ENCODE peak calls at places on chromosomes 3 and 15, in eight cellular contexts. W is HepG2, E is esophagus muscularis mucosa, Y is IMR-90, K is lower leg skin, I is heart left ventricle, P is esophagus squamous epithelium, O is adrenal gland. T is an unnamed sample.

GRCh38 chr3:36248374-36248773 is 131.9 kb upstream of the STAC start:
- DNase-seq in W (no peak), E (no peak), Y (no peak), K (no peak), I (no peak), P (no peak), O (no peak), T (no peak)

GRCh38 chr3:196322-197153 is at the start of gene CHL1:
- DNase-seq in W (no peak), E (no peak), Y (no peak), K (no peak), I (peak; percentile 27), P (no peak), O (no peak), T (no peak)

GRCh38 chr3:178406206-178406605 is 130.0 kb upstream of the KCNMB2 start:
- DNase-seq in W (no peak), E (no peak), Y (no peak), K (no peak), I (no peak), P (no peak), O (no peak), T (no peak)

GRCh38 chr3:123880998-123881561 is 3.1 kb downstream of the MYLK start:
- DNase-seq in W (peak; percentile 40), E (peak; percentile 87), Y (peak; percentile 63), K (no peak), I (no peak), P (no peak), O (no peak), T (peak; percentile 3)

GRCh38 chr3:124246949-124247348 is 255.0 kb upstream of the ROPN1 start:
- DNase-seq in W (peak; percentile 43), E (no peak), Y (peak; percentile 25), K (no peak), I (no peak), P (no peak), O (no peak), T (peak; percentile 23)

GRCh38 chr15:54289590-54290136 is 311.4 kb downstream of the UNC13C start:
- DNase-seq in W (no peak), E (no peak), Y (no peak), K (no peak), I (no peak), P (no peak), O (no peak), T (no peak)

GRCh38 chr3:178404966-178405365 is 131.3 kb upstream of the KCNMB2 start:
- DNase-seq in W (no peak), E (no peak), Y (no peak), K (no peak), I (no peak), P (no peak), O (no peak), T (no peak)

GRCh38 chr15:70471517-70471916 is 291.8 kb downstream of the UACA start:
- DNase-seq in W (no peak), E (no peak), Y (no peak), K (no peak), I (no peak), P (no peak), O (no peak), T (no peak)

GRCh38 chr3:119885746-119886530 is 104.0 kb downstream of the NR1I2 start:
- DNase-seq in W (no peak), E (no peak), Y (no peak), K (no peak), I (no peak), P (no peak), O (no peak), T (no peak)

GRCh38 chr3:4633078-4634004 is 140.2 kb downstream of the ITPR1 start:
- DNase-seq in W (peak; percentile 52), E (no peak), Y (peak; percentile 72), K (no peak), I (no peak), P (no peak), O (no peak), T (peak; percentile 58)

GRCh38 chr3:67781218-67781617 is 126.8 kb upstream of the SUCLG2 start:
- DNase-seq in W (no peak), E (no peak), Y (no peak), K (no peak), I (no peak), P (no peak), O (no peak), T (no peak)

GRCh38 chr3:183151086-183151485 is 11.4 kb downstream of the LAMP3 start:
- DNase-seq in W (no peak), E (no peak), Y (no peak), K (no peak), I (no peak), P (no peak), O (no peak), T (no peak)

GRCh38 chr15:38682363-38682762 is 117.7 kb upstream of the RASGRP1 start:
- DNase-seq in W (no peak), E (no peak), Y (no peak), K (no peak), I (no peak), P (no peak), O (no peak), T (no peak)

DNA sequence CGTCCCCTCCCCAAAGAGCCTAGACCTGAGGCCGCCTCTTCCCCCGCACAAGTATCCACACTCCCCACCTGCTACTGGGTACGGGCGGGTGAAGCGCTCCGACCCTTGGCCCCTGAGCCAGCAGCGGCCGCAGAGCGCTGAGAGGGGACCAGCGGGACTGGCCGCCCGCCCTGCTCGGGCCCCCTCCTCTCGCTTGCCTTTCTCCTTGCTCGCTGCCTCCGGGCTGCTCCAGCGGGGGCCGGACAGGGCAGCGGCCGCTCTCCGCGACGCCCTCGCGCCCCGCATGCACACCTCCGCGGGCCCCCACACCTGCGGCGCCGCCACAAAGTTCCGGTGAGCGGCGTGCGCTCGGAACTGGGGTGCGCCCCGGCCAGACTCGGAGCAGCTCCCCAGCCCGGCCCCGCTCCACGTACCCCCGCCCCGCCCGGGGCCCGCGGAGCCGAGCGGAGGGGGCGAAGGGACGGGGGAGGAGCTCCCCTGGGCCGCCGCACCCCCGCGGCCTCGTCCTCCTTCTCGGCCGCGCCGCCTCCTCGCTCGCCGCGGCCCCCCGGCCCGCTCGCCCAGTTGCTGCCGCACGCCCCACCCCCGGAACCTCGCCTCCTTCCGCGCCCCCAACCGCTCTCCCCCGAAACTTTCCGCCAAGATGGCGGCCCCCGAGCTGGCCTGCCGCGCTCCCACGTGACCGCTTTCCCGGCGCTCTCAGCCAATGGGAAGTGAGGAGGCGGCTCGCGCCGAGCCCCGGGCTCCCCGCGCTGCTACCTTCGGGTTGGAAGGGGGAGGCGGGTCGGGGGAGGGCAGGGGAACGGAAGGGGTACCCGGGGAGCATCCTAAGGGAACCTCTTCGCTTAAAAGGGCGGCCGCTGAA is 704 bp downstream of the DLG1 start:
- DNase-seq in W (peak; percentile 80), E (peak; percentile 96), Y (peak; percentile 82), K (peak; percentile 84), I (peak; percentile 93), P (peak; percentile 23), O (peak; percentile 90), T (peak; percentile 93)
- TF ChIP-seq POLR2A in W (peak; percentile 49), E (no peak), Y (peak; percentile 30), K (no peak), I (peak; percentile 32), P (no peak), O (peak; percentile 11), T (no peak)

DNA sequence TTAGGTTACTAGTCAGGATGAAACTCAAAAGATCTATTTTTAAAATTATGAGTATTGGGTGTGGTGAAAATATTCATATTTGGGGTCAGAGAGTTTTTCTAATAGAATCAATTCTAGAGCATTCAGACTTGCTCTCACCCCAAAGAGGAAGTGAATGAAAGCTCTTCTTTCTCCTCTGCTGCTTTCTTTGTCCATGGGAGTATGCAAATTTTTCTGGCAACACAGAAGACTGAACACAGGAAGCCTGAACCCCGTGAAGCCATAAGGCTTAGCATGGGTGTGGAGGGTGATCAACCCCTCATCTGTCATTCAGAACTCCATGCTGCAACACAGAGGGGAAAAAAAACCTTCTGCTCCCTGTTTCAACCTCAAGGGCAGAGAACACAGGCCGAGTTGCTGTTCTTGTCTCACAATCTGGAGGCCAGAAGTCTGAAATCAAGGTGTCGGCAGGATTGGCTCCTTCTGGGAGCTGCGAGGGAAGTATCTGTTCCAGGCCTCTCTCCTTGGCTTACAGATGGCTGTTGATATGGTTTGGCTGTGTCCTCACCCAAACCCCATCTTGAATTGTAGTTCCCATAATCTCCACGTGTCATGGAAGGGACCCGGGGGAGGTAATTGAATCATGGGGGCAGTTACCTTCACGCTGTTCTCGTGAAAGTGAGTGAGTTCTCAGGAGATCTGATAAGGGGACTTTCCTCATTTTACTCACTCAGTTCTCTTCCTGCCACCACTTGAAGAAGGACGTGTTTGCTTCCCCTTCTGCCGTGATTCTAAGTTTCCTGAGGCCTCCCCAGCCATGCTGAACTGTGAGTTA is 33.7 kb upstream of the CD47 start:
- DNase-seq in W (no peak), E (no peak), Y (no peak), K (no peak), I (no peak), P (no peak), O (no peak), T (peak; percentile 53)
- TF ChIP-seq POLR2A in W (no peak), E (no peak), Y (no peak), K (no peak), I (no peak), P (no peak), O (no peak), T (no peak)

GRCh38 chr3:28973621-28974020 is 307.2 kb upstream of the RBMS3 start:
- DNase-seq in W (no peak), E (no peak), Y (no peak), K (no peak), I (no peak), P (no peak), O (no peak), T (no peak)
- TF ChIP-seq POLR2A in W (no peak), E (no peak), Y (no peak), K (no peak), I (no peak), P (no peak), O (no peak), T (no peak)

DNA sequence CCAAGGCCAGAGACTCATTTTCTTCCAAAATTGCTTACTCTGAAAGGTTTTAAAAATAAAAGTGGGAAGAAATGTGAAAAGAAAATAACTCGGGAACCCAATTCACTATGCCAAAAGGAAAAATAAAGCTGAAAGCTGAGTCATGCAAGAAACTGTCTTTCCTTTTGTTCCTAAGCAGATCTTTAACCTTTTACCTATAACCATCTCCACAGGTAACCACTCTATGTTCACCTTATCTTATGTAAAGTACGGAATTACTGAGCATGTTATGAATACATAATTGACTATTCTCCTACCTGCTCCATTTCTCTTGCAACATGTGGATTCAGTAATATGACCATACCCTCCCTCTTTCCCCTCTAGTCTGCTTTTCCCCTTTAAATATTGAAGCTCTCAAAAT is 62.0 kb downstream of the MINDY4B start:
- DNase-seq in W (no peak), E (no peak), Y (no peak), K (no peak), I (no peak), P (no peak), O (no peak), T (no peak)
- TF ChIP-seq POLR2A in W (no peak), E (no peak), Y (no peak), K (no peak), I (no peak), P (no peak), O (no peak), T (no peak)

T was measured in erythroblast.